ENCODE peak calls at places on chromosomes 1 and 21, in ten cellular contexts. S, Q, V, A, J, W, Z, K, C and O are unnamed samples.

GRCh38 chr1:198167436-198167934 is 10.7 kb downstream of the NEK7 start:
- DNase-seq in J (no peak), V (no peak), A (no peak), C (no peak), Z (no peak), S (no peak), W (no peak), K (no peak), Q (no peak), O (no peak)

GRCh38 chr1:185672719-185673360 is 61.4 kb upstream of the HMCN1 start:
- DNase-seq in A (no peak), V (no peak), Z (no peak), C (no peak), K (no peak), J (peak; percentile 18), Q (no peak), W (peak; percentile 30), S (no peak), O (peak; percentile 31)

GRCh38 chr1:227883073-227883520 is 64.6 kb downstream of the WNT9A start:
- DNase-seq in C (no peak), J (no peak), K (no peak), S (no peak), Q (no peak), Z (no peak), A (no peak), W (no peak), V (no peak), O (no peak)

GRCh38 chr1:206560021-206560716 is 52.1 kb downstream of the EIF2D start:
- DNase-seq in J (peak; percentile 54), Q (no peak), Z (no peak), V (no peak), C (no peak), S (no peak), W (no peak), A (no peak), K (no peak), O (no peak)

GRCh38 chr1:232364654-232365382 is 265.1 kb downstream of the SIPA1L2 start:
- DNase-seq in Z (no peak), V (no peak), J (no peak), A (no peak), C (no peak), W (no peak), K (no peak), S (no peak), Q (no peak), O (no peak)

GRCh38 chr1:43976045-43976444 is 1.3 kb downstream of the ATP6V0B start:
- DNase-seq in J (no peak), S (no peak), Q (no peak), C (no peak), W (no peak), Z (no peak), A (no peak), V (no peak), K (no peak), O (no peak)

GRCh38 chr21:24290151-24290833 is 1317.0 kb downstream of the MRPL39 start:
- DNase-seq in V (no peak), W (no peak), A (no peak), Z (no peak), Q (no peak), S (no peak), C (no peak), J (no peak), K (no peak), O (no peak)

GRCh38 chr1:212699104-212699838 is 369 bp downstream of the BATF3 start:
- DNase-seq in Z (peak; percentile 52), Q (peak; percentile 66), W (no peak), A (no peak), S (peak; percentile 39), C (peak; percentile 71), J (peak; percentile 46), V (peak; percentile 31), K (peak; percentile 45), O (no peak)

GRCh38 chr1:160454371-160455152 is 54.2 kb downstream of the VANGL2 start:
- DNase-seq in A (no peak), S (no peak), Q (no peak), J (no peak), W (no peak), K (no peak), C (no peak), V (no peak), Z (no peak), O (no peak)
- TF ChIP-seq POLR2A in A (no peak), S (no peak), Q (no peak), J (no peak), W (no peak), K (no peak), C (no peak), V (no peak), Z (no peak), O (no peak)

GRCh38 chr1:20484526-20485462 is 1.2 kb downstream of the CAMK2N1 start:
- DNase-seq in S (peak; percentile 37), J (no peak), C (no peak), A (no peak), Z (no peak), V (peak; percentile 49), Q (no peak), K (no peak), W (no peak), O (no peak)

GRCh38 chr1:20487236-20487590 is 1.2 kb upstream of the CAMK2N1 start:
- DNase-seq in S (no peak), Q (no peak), V (no peak), K (no peak), Z (no peak), J (no peak), W (no peak), C (no peak), A (no peak), O (no peak)

GRCh38 chr1:20483833-20484525 is 2.0 kb downstream of the CAMK2N1 start:
- DNase-seq in Z (peak; percentile 32), S (peak; percentile 22), J (no peak), C (no peak), V (peak; percentile 52), W (no peak), Q (no peak), A (no peak), K (no peak), O (no peak)

GRCh38 chr1:20485527-20486456 is at the start of gene CAMK2N1:
- DNase-seq in S (peak; percentile 78), W (peak; percentile 39), Z (peak; percentile 86), A (no peak), K (peak; percentile 32), C (peak; percentile 70), J (peak; percentile 48), Q (peak; percentile 66), V (peak; percentile 86), O (no peak)

DNA sequence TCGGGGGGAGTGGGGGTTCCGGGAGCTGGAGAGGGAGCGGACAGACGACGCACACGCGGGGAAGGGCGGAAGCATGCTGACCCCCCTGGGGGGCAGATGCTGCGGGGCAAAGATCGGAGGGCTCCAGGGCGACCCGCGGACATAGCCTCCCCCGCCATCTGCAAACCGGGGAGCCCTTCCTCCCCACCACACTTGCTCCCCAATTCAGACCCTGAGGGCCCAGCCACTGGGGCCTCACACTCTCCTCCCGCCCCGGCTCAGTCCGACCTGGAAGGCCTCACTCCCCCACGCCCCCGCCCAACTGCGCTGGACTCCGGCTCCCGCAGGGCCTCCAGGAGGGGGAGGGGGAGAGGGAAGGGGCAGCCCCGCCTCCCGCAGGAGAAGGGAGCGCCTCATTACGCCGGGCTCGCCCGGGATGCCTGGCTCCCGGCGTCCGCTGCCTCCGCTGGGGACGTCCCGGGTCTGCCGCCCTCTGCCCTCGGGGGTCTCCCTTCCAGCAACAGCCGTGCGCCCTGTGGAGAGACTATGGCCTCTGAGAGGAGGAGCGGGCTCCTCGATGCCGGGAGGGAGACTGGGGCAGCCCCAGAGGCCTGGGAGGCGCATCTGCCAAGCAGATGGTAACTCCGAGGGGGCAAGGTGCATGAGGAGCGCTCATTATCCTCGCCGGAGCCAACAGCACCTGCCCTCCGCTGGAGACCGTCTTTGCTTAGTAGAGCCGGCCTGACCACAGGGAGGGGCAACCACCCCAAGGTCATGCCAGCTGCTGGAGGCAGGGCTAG is 636 bp upstream of the CAMK2N1 start:
- DNase-seq in A (no peak), Z (peak; percentile 91), K (no peak), V (peak; percentile 91), S (peak; percentile 86), C (no peak), Q (peak; percentile 50), W (peak; percentile 28), J (peak; percentile 63), O (no peak)
- TF ChIP-seq POLR2A in A (no peak), Z (peak; percentile 74), K (peak; percentile 65), V (peak; percentile 77), S (no peak), C (no peak), Q (peak; percentile 17), W (no peak), J (no peak), O (no peak)

GRCh38 chr1:40859017-40859416 is 3.1 kb downstream of the CITED4 start:
- DNase-seq in V (no peak), C (no peak), Z (no peak), A (no peak), J (no peak), W (no peak), S (no peak), Q (no peak), K (no peak), O (no peak)

GRCh38 chr1:40862008-40862863 is at the start of gene CITED4:
- DNase-seq in A (peak; percentile 93), K (peak; percentile 96), C (peak; percentile 55), Q (peak; percentile 76), Z (peak; percentile 95), V (peak; percentile 98), S (peak; percentile 97), W (peak; percentile 96), J (peak; percentile 97), O (peak; percentile 98)

GRCh38 chr1:40860706-40861226 is 1.4 kb downstream of the CITED4 start:
- DNase-seq in W (no peak), Z (no peak), K (no peak), A (no peak), J (peak; percentile 34), S (no peak), C (no peak), Q (no peak), V (peak; percentile 44), O (no peak)

GRCh38 chr1:40857737-40858136 is 4.4 kb downstream of the CITED4 start:
- DNase-seq in C (no peak), W (no peak), Q (no peak), S (no peak), V (no peak), K (no peak), J (no peak), Z (no peak), A (no peak), O (no peak)

DNA sequence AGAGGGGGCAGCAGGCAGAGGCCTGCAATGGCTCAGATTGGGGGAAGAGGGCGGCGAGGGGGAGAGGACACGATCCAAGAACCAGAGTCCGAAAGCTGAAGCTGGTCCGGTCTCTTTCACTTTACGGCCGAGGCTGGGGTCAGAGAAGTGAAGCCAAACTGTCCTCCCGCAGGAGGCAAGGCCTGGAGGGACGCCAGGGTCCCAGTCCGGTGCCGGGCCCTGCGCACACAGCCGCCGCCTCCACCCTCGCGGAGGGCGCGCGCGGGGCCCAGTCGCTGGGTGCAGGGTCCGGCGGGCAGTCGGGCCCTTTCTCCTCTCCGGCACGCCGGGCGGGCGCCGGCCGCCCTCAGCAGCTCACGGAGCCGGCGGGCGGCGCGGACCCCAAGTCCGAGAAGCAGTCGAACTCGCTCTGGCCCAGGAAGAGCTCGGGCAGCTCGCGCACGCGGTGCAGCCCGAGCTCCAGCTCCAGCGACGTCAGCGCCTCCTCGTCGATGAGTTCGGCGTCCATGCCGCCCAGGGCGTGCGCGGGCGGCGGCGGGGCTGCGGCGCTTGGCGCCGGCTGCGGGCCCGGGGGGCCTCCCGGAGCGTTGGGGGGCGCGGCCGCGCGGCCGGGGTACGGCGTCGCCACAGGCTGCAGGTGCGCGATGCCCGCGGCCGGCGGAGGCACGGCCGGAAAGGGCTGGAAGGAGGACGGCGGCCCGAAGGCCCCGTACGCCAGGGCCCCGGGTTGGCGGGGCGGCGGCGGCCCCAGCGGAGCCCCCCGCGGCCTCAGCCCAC is 748 bp downstream of the CITED4 start:
- DNase-seq in V (peak; percentile 68), K (peak; percentile 18), C (no peak), J (peak; percentile 41), W (no peak), Q (no peak), S (peak; percentile 52), A (no peak), Z (peak; percentile 44), O (no peak)
- TF ChIP-seq POLR2A in V (peak; percentile 14), K (no peak), C (no peak), J (no peak), W (peak; percentile 19), Q (no peak), S (no peak), A (peak; percentile 24), Z (no peak), O (no peak)

GRCh38 chr1:54227091-54227602 is 27.2 kb downstream of the MRPL37 start:
- DNase-seq in J (peak; percentile 89), V (peak; percentile 25), C (peak; percentile 95), S (peak; percentile 43), Q (peak; percentile 31), K (no peak), W (no peak), Z (no peak), A (no peak), O (no peak)

GRCh38 chr1:54227836-54228435 is 28.0 kb downstream of the MRPL37 start:
- DNase-seq in A (no peak), V (no peak), Z (no peak), S (no peak), J (no peak), K (no peak), C (no peak), W (no peak), Q (no peak), O (no peak)

GRCh38 chr1:54229281-54229891 is 29.4 kb downstream of the MRPL37 start:
- DNase-seq in Q (no peak), S (peak; percentile 67), W (no peak), J (no peak), V (peak; percentile 63), Z (no peak), K (no peak), A (no peak), C (peak; percentile 50), O (no peak)

GRCh38 chr1:54230507-54231339 is 30.8 kb downstream of the MRPL37 start:
- DNase-seq in S (no peak), A (no peak), C (no peak), Q (no peak), Z (no peak), W (no peak), V (no peak), K (no peak), J (no peak), O (no peak)

GRCh38 chr1:54228638-54229079 is 28.7 kb downstream of the MRPL37 start:
- DNase-seq in K (no peak), C (no peak), W (no peak), A (no peak), Q (no peak), Z (no peak), V (peak; percentile 26), S (no peak), J (no peak), O (no peak)
- TF ChIP-seq POLR2A in K (no peak), C (no peak), W (no peak), A (no peak), Q (no peak), Z (no peak), V (no peak), S (no peak), J (no peak), O (no peak)